ENCODE peak calls at places on chromosomes 1 and 21, in six cellular contexts. One of them, this sample, is unnamed.
A peak's percentile ranks its signal among the peaks of the same experiment; 100 is the strongest.

GRCh38 chr1:203702130-203702577 is 62.8 kb upstream of the LAX1 start:
- DNase-seq in CD8-positive, alpha-beta memory T cell: peak; percentile 69
- DNase-seq in DMS153: peak; percentile 23
- DNase-seq in HFF-Myc: peak; percentile 24
- DNase-seq in LHCN-M2: peak; percentile 57
- DNase-seq in T-helper 1 cell: peak; percentile 39
- DNase-seq in this sample: peak; percentile 55

GRCh38 chr1:209937996-209938959 is at the start of gene SYT14:
- DNase-seq in T-helper 1 cell: peak; percentile 9
- DNase-seq in CD8-positive, alpha-beta memory T cell: no peak
- DNase-seq in LHCN-M2: peak; percentile 76
- DNase-seq in DMS153: peak; percentile 74
- DNase-seq in HFF-Myc: no peak
- DNase-seq in this sample: peak; percentile 25

GRCh38 chr1:6035265-6035664 is 10.4 kb upstream of the KCNAB2 start:
- DNase-seq in HFF-Myc: no peak
- DNase-seq in T-helper 1 cell: no peak
- DNase-seq in CD8-positive, alpha-beta memory T cell: no peak
- DNase-seq in LHCN-M2: no peak
- DNase-seq in DMS153: no peak
- DNase-seq in this sample: no peak

GRCh38 chr1:206556748-206557635 is 49.7 kb downstream of the RASSF5 start:
- DNase-seq in T-helper 1 cell: peak; percentile 76
- DNase-seq in LHCN-M2: no peak
- DNase-seq in HFF-Myc: no peak
- DNase-seq in CD8-positive, alpha-beta memory T cell: peak; percentile 91
- DNase-seq in DMS153: peak; percentile 64
- DNase-seq in this sample: peak; percentile 83

GRCh38 chr1:10724052-10724494 is 72.4 kb downstream of the CASZ1 start:
- DNase-seq in T-helper 1 cell: no peak
- DNase-seq in DMS153: peak; percentile 71
- DNase-seq in HFF-Myc: peak; percentile 27
- DNase-seq in CD8-positive, alpha-beta memory T cell: no peak
- DNase-seq in LHCN-M2: peak; percentile 2
- DNase-seq in this sample: no peak

GRCh38 chr1:15620890-15621682 is 3.8 kb downstream of the DDI2 start:
- DNase-seq in HFF-Myc: no peak
- DNase-seq in CD8-positive, alpha-beta memory T cell: no peak
- DNase-seq in LHCN-M2: no peak
- DNase-seq in DMS153: no peak
- DNase-seq in T-helper 1 cell: no peak
- DNase-seq in this sample: no peak

GRCh38 chr1:111461765-111462164 is 12.0 kb upstream of the C1orf162 start:
- DNase-seq in T-helper 1 cell: no peak
- DNase-seq in DMS153: no peak
- DNase-seq in CD8-positive, alpha-beta memory T cell: no peak
- DNase-seq in LHCN-M2: no peak
- DNase-seq in HFF-Myc: no peak
- DNase-seq in this sample: no peak

GRCh38 chr1:206975313-206975712 is 5.1 kb upstream of the FCAMR start:
- DNase-seq in DMS153: no peak
- DNase-seq in LHCN-M2: no peak
- DNase-seq in T-helper 1 cell: no peak
- DNase-seq in CD8-positive, alpha-beta memory T cell: no peak
- DNase-seq in HFF-Myc: no peak
- DNase-seq in this sample: no peak

GRCh38 chr1:10170362-10170665 is 40.1 kb upstream of the KIF1B start:
- DNase-seq in DMS153: no peak
- DNase-seq in HFF-Myc: no peak
- DNase-seq in T-helper 1 cell: no peak
- DNase-seq in LHCN-M2: no peak
- DNase-seq in CD8-positive, alpha-beta memory T cell: no peak
- DNase-seq in this sample: peak; percentile 50

GRCh38 chr21:29943885-29944284 is 4.1 kb upstream of the GRIK1 start:
- DNase-seq in T-helper 1 cell: no peak
- DNase-seq in DMS153: no peak
- DNase-seq in HFF-Myc: no peak
- DNase-seq in CD8-positive, alpha-beta memory T cell: no peak
- DNase-seq in LHCN-M2: no peak
- DNase-seq in this sample: no peak

GRCh38 chr1:84998642-84999280 is 1.8 kb upstream of the MCOLN2 start:
- DNase-seq in T-helper 1 cell: no peak
- DNase-seq in LHCN-M2: peak; percentile 4
- DNase-seq in DMS153: no peak
- DNase-seq in HFF-Myc: no peak
- DNase-seq in CD8-positive, alpha-beta memory T cell: peak; percentile 90
- DNase-seq in this sample: peak; percentile 28

GRCh38 chr21:34846214-34846575 is 177.4 kb downstream of the CLIC6 start:
- DNase-seq in T-helper 1 cell: no peak
- DNase-seq in HFF-Myc: no peak
- DNase-seq in LHCN-M2: no peak
- DNase-seq in CD8-positive, alpha-beta memory T cell: no peak
- DNase-seq in DMS153: no peak
- DNase-seq in this sample: no peak

GRCh38 chr1:178039826-178040380 is 54.0 kb upstream of the RASAL2 start:
- DNase-seq in T-helper 1 cell: no peak
- DNase-seq in HFF-Myc: no peak
- DNase-seq in LHCN-M2: no peak
- DNase-seq in DMS153: no peak
- DNase-seq in CD8-positive, alpha-beta memory T cell: no peak
- DNase-seq in this sample: no peak

GRCh38 chr1:118074101-118074500 is 110.9 kb downstream of the SPAG17 start:
- DNase-seq in T-helper 1 cell: no peak
- DNase-seq in HFF-Myc: peak; percentile 91
- DNase-seq in CD8-positive, alpha-beta memory T cell: no peak
- DNase-seq in DMS153: no peak
- DNase-seq in LHCN-M2: no peak
- DNase-seq in this sample: no peak

GRCh38 chr1:214446772-214447556 is 104.4 kb downstream of the PTPN14 start:
- DNase-seq in CD8-positive, alpha-beta memory T cell: no peak
- DNase-seq in LHCN-M2: peak; percentile 97
- DNase-seq in DMS153: no peak
- DNase-seq in HFF-Myc: peak; percentile 93
- DNase-seq in T-helper 1 cell: no peak
- DNase-seq in this sample: no peak

GRCh38 chr1:43554444-43554992 is 23.8 kb downstream of the PTPRF start:
- DNase-seq in T-helper 1 cell: no peak
- DNase-seq in DMS153: no peak
- DNase-seq in LHCN-M2: peak; percentile 61
- DNase-seq in CD8-positive, alpha-beta memory T cell: no peak
- DNase-seq in HFF-Myc: no peak
- DNase-seq in this sample: no peak

GRCh38 chr1:67514299-67514698 is 84.1 kb upstream of the SERBP1 start:
- DNase-seq in CD8-positive, alpha-beta memory T cell: no peak
- DNase-seq in T-helper 1 cell: no peak
- DNase-seq in DMS153: no peak
- DNase-seq in LHCN-M2: no peak
- DNase-seq in HFF-Myc: no peak
- DNase-seq in this sample: no peak

GRCh38 chr21:14609274-14609673 is 63.2 kb upstream of the SAMSN1 start:
- DNase-seq in T-helper 1 cell: no peak
- DNase-seq in LHCN-M2: no peak
- DNase-seq in DMS153: no peak
- DNase-seq in HFF-Myc: no peak
- DNase-seq in CD8-positive, alpha-beta memory T cell: no peak
- DNase-seq in this sample: no peak

GRCh38 chr1:208189183-208189582 is 55.0 kb downstream of the PLXNA2 start:
- DNase-seq in DMS153: no peak
- DNase-seq in LHCN-M2: no peak
- DNase-seq in T-helper 1 cell: no peak
- DNase-seq in HFF-Myc: no peak
- DNase-seq in CD8-positive, alpha-beta memory T cell: no peak
- DNase-seq in this sample: peak; percentile 50

GRCh38 chr1:171784779-171785178 is 3.3 kb downstream of the METTL13 start:
- DNase-seq in T-helper 1 cell: no peak
- DNase-seq in DMS153: no peak
- DNase-seq in HFF-Myc: no peak
- DNase-seq in CD8-positive, alpha-beta memory T cell: no peak
- DNase-seq in LHCN-M2: no peak
- DNase-seq in this sample: peak; percentile 37

GRCh38 chr21:41378849-41379248 is 17.0 kb downstream of the MX2 start:
- DNase-seq in CD8-positive, alpha-beta memory T cell: peak; percentile 16
- DNase-seq in T-helper 1 cell: no peak
- DNase-seq in LHCN-M2: no peak
- DNase-seq in HFF-Myc: no peak
- DNase-seq in DMS153: no peak
- DNase-seq in this sample: no peak

GRCh38 chr1:5907966-5908365 is 84.3 kb downstream of the NPHP4 start:
- DNase-seq in CD8-positive, alpha-beta memory T cell: no peak
- DNase-seq in HFF-Myc: no peak
- DNase-seq in DMS153: no peak
- DNase-seq in T-helper 1 cell: no peak
- DNase-seq in LHCN-M2: no peak
- DNase-seq in this sample: no peak

GRCh38 chr21:14737922-14738321 is 191.8 kb upstream of the SAMSN1 start:
- DNase-seq in HFF-Myc: peak; percentile 16
- DNase-seq in LHCN-M2: peak; percentile 31
- DNase-seq in T-helper 1 cell: peak; percentile 38
- DNase-seq in DMS153: no peak
- DNase-seq in CD8-positive, alpha-beta memory T cell: peak; percentile 64
- DNase-seq in this sample: peak; percentile 9

GRCh38 chr1:115429242-115429641 is 91.2 kb upstream of the NGF start:
- DNase-seq in HFF-Myc: no peak
- DNase-seq in DMS153: no peak
- DNase-seq in LHCN-M2: peak; percentile 68
- DNase-seq in CD8-positive, alpha-beta memory T cell: no peak
- DNase-seq in T-helper 1 cell: no peak
- DNase-seq in this sample: no peak

GRCh38 chr1:119286587-119287181 is 81.9 kb upstream of the HAO2 start:
- DNase-seq in LHCN-M2: peak; percentile 47
- DNase-seq in HFF-Myc: no peak
- DNase-seq in T-helper 1 cell: no peak
- DNase-seq in CD8-positive, alpha-beta memory T cell: no peak
- DNase-seq in DMS153: no peak
- DNase-seq in this sample: peak; percentile 55

GRCh38 chr21:46634966-46635323 is 529 bp upstream of the PRMT2 start:
- DNase-seq in CD8-positive, alpha-beta memory T cell: no peak
- DNase-seq in T-helper 1 cell: no peak
- DNase-seq in HFF-Myc: peak; percentile 66
- DNase-seq in LHCN-M2: peak; percentile 91
- DNase-seq in DMS153: peak; percentile 81
- DNase-seq in this sample: no peak

GRCh38 chr1:194084755-194085154 is 898.3 kb upstream of the B3GALT2 start:
- DNase-seq in HFF-Myc: no peak
- DNase-seq in CD8-positive, alpha-beta memory T cell: no peak
- DNase-seq in DMS153: no peak
- DNase-seq in T-helper 1 cell: no peak
- DNase-seq in LHCN-M2: no peak
- DNase-seq in this sample: no peak

GRCh38 chr1:192766876-192767275 is 42.0 kb upstream of the RGS2 start:
- DNase-seq in T-helper 1 cell: no peak
- DNase-seq in HFF-Myc: no peak
- DNase-seq in CD8-positive, alpha-beta memory T cell: no peak
- DNase-seq in LHCN-M2: no peak
- DNase-seq in DMS153: no peak
- DNase-seq in this sample: no peak

GRCh38 chr1:24459551-24460266 is 42.9 kb upstream of the RCAN3 start:
- DNase-seq in T-helper 1 cell: no peak
- DNase-seq in DMS153: no peak
- DNase-seq in LHCN-M2: no peak
- DNase-seq in CD8-positive, alpha-beta memory T cell: no peak
- DNase-seq in HFF-Myc: no peak
- DNase-seq in this sample: no peak

GRCh38 chr1:173870252-173871075 is 2.3 kb downstream of the ZBTB37 start:
- DNase-seq in CD8-positive, alpha-beta memory T cell: peak; percentile 57
- DNase-seq in DMS153: peak; percentile 18
- DNase-seq in HFF-Myc: no peak
- DNase-seq in LHCN-M2: no peak
- DNase-seq in T-helper 1 cell: no peak
- DNase-seq in this sample: peak; percentile 64

GRCh38 chr1:88685239-88685604 is 1.1 kb downstream of the PKN2 start:
- DNase-seq in HFF-Myc: no peak
- DNase-seq in DMS153: no peak
- DNase-seq in CD8-positive, alpha-beta memory T cell: no peak
- DNase-seq in T-helper 1 cell: no peak
- DNase-seq in LHCN-M2: no peak
- DNase-seq in this sample: no peak

GRCh38 chr1:228879164-228879563 is 143.9 kb downstream of the RHOU start:
- DNase-seq in T-helper 1 cell: no peak
- DNase-seq in LHCN-M2: no peak
- DNase-seq in CD8-positive, alpha-beta memory T cell: no peak
- DNase-seq in HFF-Myc: no peak
- DNase-seq in DMS153: no peak
- DNase-seq in this sample: no peak

This sample was measured in GM13976.